ENCODE peak calls at places on chromosomes 4 and X, in five cellular contexts. V is tibial artery, W is natural killer cell, E is prostate gland, O is B cell. P is an unnamed sample.

GRCh38 chr4:182921608-182922007 is 4.4 kb upstream of the DCTD start:
- DNase-seq in V (no peak), W (no peak), E (no peak), O (no peak), P (no peak)

GRCh38 chr4:154433543-154433942 is 58.1 kb downstream of the DCHS2 start:
- DNase-seq in O (no peak), E (no peak), V (no peak), W (no peak), P (no peak)

GRCh38 chr4:94390804-94391410 is 48.3 kb upstream of the HPGDS start:
- DNase-seq in O (peak), E (peak), V (no peak), W (no peak), P (no peak)

GRCh38 chrX:45445745-45446412 is 245.2 kb upstream of the DIPK2B start:
- DNase-seq in O (no peak), E (no peak), V (no peak), W (no peak), P (no peak)

GRCh38 chrX:104254442-104255115 is at the start of gene ESX1:
- DNase-seq in O (no peak), E (no peak), W (no peak), V (no peak), P (no peak)

GRCh38 chr4:20832821-20833220 is 132.6 kb downstream of the PACRGL start:
- DNase-seq in O (no peak), W (no peak), V (no peak), E (no peak), P (no peak)

GRCh38 chrX:118603981-118604380 is 108.4 kb downstream of the DOCK11 start:
- DNase-seq in O (peak), E (peak), W (peak), V (no peak), P (no peak)

GRCh38 chr4:99710681-99711345 is 53.2 kb upstream of the C4orf54 start:
- DNase-seq in O (no peak), W (no peak), V (no peak), E (no peak), P (no peak)

GRCh38 chrX:118497180-118497814 is 1.7 kb downstream of the DOCK11 start:
- DNase-seq in V (no peak), O (peak), W (no peak), E (no peak), P (peak)

GRCh38 chrX:41556958-41557357 is 109.8 kb downstream of the NYX start:
- DNase-seq in E (no peak), O (no peak), V (no peak), W (no peak), P (no peak)

GRCh38 chrX:39645059-39645895 is 452.5 kb downstream of the BCOR start:
- DNase-seq in W (no peak), V (peak), O (no peak), E (no peak), P (no peak)

GRCh38 chrX:22577181-22577580 is 304.5 kb downstream of the CBLL2 start:
- DNase-seq in O (no peak), E (no peak), W (no peak), V (no peak), P (no peak)

GRCh38 chr4:63325140-63325539 is 1084.1 kb downstream of the TECRL start:
- DNase-seq in O (no peak), V (no peak), E (no peak), W (no peak), P (no peak)

GRCh38 chrX:149830192-149830873 is 48.6 kb downstream of the MAGEA9 start:
- DNase-seq in V (no peak), E (no peak), W (peak), O (peak), P (no peak)

GRCh38 chr4:67911638-67912037 is 27.8 kb upstream of the TMPRSS11D start:
- DNase-seq in V (no peak), W (no peak), E (no peak), O (no peak), P (no peak)

GRCh38 chr4:1598206-1598605 is 85.9 kb downstream of the FAM53A start:
- DNase-seq in O (no peak), V (no peak), W (no peak), E (no peak), P (no peak)

GRCh38 chr4:83237591-83237990 is 47.0 kb downstream of the COQ2 start:
- DNase-seq in W (no peak), V (no peak), E (no peak), O (no peak), P (no peak)

GRCh38 chr4:83231620-83232056 is 53.0 kb downstream of the COQ2 start:
- DNase-seq in E (no peak), V (no peak), O (peak), W (no peak), P (no peak)

GRCh38 chr4:83238393-83238792 is 46.2 kb downstream of the COQ2 start:
- DNase-seq in E (no peak), V (no peak), O (no peak), W (no peak), P (no peak)

GRCh38 chr4:83232087-83232486 is 52.5 kb downstream of the COQ2 start:
- DNase-seq in O (no peak), W (no peak), V (no peak), E (no peak), P (no peak)

DNA sequence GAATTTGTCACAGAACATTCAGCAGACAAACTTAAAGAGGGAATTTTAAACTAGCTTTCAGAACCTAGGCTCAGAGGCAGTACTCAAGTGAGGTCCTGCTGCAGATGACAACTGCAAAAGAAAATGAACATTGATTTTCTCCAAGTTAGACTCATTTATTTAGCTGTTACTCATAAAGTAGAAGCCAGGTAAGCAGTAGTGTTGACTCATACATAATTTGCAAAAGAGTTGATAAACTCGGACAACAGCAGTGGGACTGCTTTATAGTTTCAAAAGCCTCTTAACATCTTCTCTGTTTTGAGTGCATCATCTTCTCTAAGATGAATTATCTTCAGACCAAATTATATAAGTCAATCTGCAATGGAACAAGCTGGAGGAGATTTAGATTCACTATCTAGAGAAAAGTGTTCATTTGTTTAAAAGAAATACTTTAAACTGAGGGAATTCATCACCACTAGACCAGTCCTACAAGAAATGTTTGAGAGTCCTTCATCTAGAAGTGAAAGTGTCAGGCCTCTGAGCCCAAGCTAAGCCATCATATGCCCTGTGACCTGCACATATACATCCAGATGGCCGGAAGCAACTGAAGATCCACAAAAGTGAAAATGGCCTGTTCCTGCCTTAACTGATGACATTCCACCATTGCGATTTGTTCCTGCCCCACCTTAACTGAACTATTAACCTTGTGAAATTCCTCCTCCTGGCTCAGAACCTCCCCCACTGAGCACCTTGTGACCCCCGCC is 49.5 kb downstream of the COQ2 start:
- DNase-seq in E (no peak), V (no peak), W (no peak), O (no peak), P (no peak)
- TF ChIP-seq CTCF in E (no peak), V (no peak), W (no peak), O (no peak), P (no peak)

GRCh38 chrX:70096052-70096451 is 33.8 kb downstream of the OTUD6A start:
- DNase-seq in W (no peak), E (no peak), V (no peak), O (no peak), P (no peak)
- TF ChIP-seq CTCF in W (no peak), E (no peak), V (no peak), O (no peak), P (no peak)

DNA sequence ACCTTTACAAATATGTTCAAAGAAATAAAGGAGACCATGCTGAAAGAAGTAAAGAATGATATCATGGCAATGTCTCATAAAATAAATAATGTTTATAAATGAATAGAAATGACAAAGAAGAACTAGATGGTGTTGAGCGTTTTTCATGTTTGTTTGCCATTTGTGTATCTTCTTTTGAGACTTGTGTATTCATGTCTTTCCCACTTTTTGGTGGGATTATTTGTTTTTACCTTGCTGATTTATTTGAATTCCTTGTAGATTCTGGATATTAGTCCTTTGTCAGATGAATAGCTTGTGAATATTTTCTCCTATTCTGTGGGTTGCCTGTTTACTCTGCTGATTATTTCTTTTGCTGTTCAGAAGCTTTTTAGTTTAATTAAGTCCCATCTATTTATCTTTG is 732.4 kb downstream of the FAT4 start:
- DNase-seq in V (no peak), W (no peak), E (no peak), O (no peak), P (no peak)
- TF ChIP-seq CTCF in V (no peak), W (no peak), E (no peak), O (no peak), P (no peak)

GRCh38 chr4:3468804-3469203 is 5.7 kb downstream of the DOK7 start:
- DNase-seq in W (no peak), V (no peak), O (no peak), E (no peak), P (no peak)
- TF ChIP-seq CTCF in W (no peak), V (no peak), O (no peak), E (no peak), P (no peak)

DNA sequence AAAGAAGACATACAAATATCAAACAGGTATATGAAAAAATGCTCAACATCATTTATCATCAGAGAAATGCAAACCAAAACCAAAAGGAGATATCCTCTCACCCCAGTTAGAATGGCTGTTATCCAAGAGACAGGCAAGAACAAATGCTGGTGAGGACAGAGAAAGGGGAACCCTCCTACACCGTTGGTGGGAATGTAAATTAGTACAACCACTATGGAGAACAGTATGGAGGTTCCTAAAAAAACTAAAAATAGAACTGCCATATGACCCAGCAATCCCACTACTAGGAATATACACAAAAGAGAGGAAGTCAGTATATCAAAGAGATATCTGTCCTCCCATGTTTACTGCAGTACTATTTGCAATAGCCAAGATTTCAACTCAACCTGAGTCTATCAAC is 83.5 kb downstream of the CDS1 start:
- DNase-seq in O (no peak), V (no peak), W (no peak), E (no peak), P (no peak)
- TF ChIP-seq CTCF in O (no peak), V (no peak), W (no peak), E (no peak), P (no peak)

GRCh38 chrX:8319359-8319758 is 145.3 kb upstream of the VCX3B start:
- DNase-seq in E (no peak), O (no peak), V (no peak), W (no peak), P (no peak)

DNA sequence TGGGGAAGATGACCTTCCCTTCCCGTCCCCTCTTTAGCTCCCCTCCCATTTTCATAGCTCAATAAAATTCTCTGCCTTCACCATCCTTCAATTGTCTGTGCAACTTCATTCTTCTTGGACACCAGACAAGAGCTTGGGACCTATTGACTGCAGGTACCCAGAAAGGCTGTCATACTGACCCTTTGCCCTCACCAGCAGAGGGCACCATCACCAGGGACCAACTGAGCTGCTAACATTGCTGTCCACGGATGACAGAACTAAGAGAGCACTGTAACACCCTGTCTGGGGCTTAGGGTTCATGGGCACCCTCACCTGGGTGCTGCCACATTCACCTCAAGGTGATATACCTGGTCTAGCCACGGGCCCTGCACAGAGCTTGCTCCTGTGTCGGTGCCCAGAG is 141.3 kb upstream of the VCX3B start:
- DNase-seq in W (no peak), O (peak), V (no peak), E (no peak), P (no peak)
- TF ChIP-seq CTCF in W (no peak), O (no peak), V (no peak), E (no peak), P (no peak)

DNA sequence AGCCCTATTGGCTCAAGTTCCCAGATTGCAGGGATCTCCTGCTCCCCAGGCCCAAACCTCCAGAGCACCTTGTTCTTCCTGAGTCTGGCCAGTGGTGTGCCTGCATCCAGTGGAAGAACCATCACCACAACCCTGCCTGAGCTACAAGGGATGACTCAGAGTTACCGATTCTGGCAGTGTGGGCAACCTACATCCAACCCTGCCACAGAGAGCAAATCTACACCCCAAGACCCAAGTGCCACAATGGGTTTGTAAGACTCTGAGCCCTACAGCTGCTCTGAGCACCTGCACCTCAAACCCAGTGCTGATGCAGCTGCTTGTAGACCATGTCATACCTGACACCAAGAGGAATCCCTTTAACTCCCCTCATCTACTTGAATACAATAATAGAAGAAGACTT is 110.0 kb downstream of the SOWAHB start:
- DNase-seq in O (no peak), E (no peak), V (no peak), W (no peak), P (no peak)
- TF ChIP-seq CTCF in O (no peak), E (no peak), V (no peak), W (no peak), P (no peak)

GRCh38 chr4:111631157-111631999 is 513.9 kb upstream of the FAM241A start:
- DNase-seq in O (no peak), V (no peak), W (no peak), E (no peak), P (no peak)
- TF ChIP-seq CTCF in O (no peak), V (no peak), W (no peak), E (no peak), P (no peak)